ENCODE peak calls at places on chromosome 11, in ten cellular contexts. R is ACHN; W is CD4-positive, CD25-positive, alpha-beta regulatory T cell; G is NCI-H345; V is occipital lobe; I is KG1; O is stimulated activated CD8-positive, alpha-beta memory T cell treated with anti-CD3 and anti-CD28 coated beads, Interleukin-7, amount 100 ng/mL, for 1 hour; D is MV-4-11; T is activated T-cell treated with anti-CD3 and anti-CD28 coated beads for 1 hour; N is activated CD4-positive, alpha-beta T cell treated with anti-CD3 and anti-CD28 coated beads for 36 hours. B is an unnamed sample.

GRCh38 chr11:73570415-73571114 is 27.3 kb downstream of the FAM168A start:
- DNase-seq in R (peak), W (no peak), G (no peak), V (no peak), I (no peak), O (no peak), D (no peak), T (no peak), N (no peak), B (no peak)

GRCh38 chr11:83235825-83236224 is 42.3 kb downstream of the ANKRD42 start:
- DNase-seq in R (no peak), W (no peak), G (no peak), V (no peak), I (no peak), O (no peak), D (peak), T (no peak), N (no peak), B (no peak)

GRCh38 chr11:72712876-72713275 is 38.7 kb upstream of the PDE2A start:
- DNase-seq in R (no peak), W (no peak), G (no peak), V (no peak), I (no peak), O (no peak), D (no peak), T (no peak), N (no peak), B (no peak)

GRCh38 chr11:125892071-125892470 is 4.6 kb downstream of the HYLS1 start:
- DNase-seq in R (no peak), W (no peak), G (no peak), V (no peak), I (no peak), O (no peak), D (no peak), T (no peak), N (no peak), B (no peak)

GRCh38 chr11:99937330-99937729 is 749.8 kb upstream of the ARHGAP42 start:
- DNase-seq in R (no peak), W (no peak), G (no peak), V (no peak), I (no peak), O (no peak), D (no peak), T (no peak), N (no peak), B (no peak)

GRCh38 chr11:79466411-79466810 is 25.6 kb upstream of the TENM4 start:
- DNase-seq in R (peak), W (no peak), G (no peak), V (no peak), I (no peak), O (no peak), D (no peak), T (no peak), N (no peak), B (no peak)

GRCh38 chr11:64583296-64584262 is 7.4 kb upstream of the SLC22A12 start:
- DNase-seq in R (no peak), W (no peak), G (no peak), V (no peak), I (no peak), O (no peak), D (no peak), T (no peak), N (no peak), B (no peak)

GRCh38 chr11:9293646-9294045 is 20.7 kb downstream of the TMEM41B start:
- DNase-seq in R (no peak), W (no peak), G (no peak), V (no peak), I (no peak), O (no peak), D (no peak), T (no peak), N (no peak), B (no peak)

GRCh38 chr11:56885182-56885581 is 103.5 kb upstream of the OR5AK2 start:
- DNase-seq in R (peak), W (no peak), G (no peak), V (no peak), I (no peak), O (no peak), D (no peak), T (no peak), N (no peak), B (no peak)

GRCh38 chr11:106581399-106581798 is 436.9 kb downstream of the GUCY1A2 start:
- DNase-seq in R (no peak), W (no peak), G (no peak), V (no peak), I (no peak), O (no peak), D (no peak), T (no peak), N (no peak), B (no peak)

GRCh38 chr11:35158371-35159081 is 19.6 kb downstream of the CD44 start:
- DNase-seq in R (no peak), W (no peak), G (no peak), V (no peak), I (no peak), O (no peak), D (no peak), T (no peak), N (no peak), B (no peak)

GRCh38 chr11:103441021-103441420 is 331.8 kb downstream of the DYNC2H1 start:
- DNase-seq in R (no peak), W (no peak), G (no peak), V (no peak), I (no peak), O (no peak), D (no peak), T (no peak), N (no peak), B (no peak)

GRCh38 chr11:126404367-126404766 is 48.9 kb downstream of the ST3GAL4 start:
- DNase-seq in R (no peak), W (no peak), G (no peak), V (no peak), I (no peak), O (no peak), D (no peak), T (no peak), N (no peak), B (no peak)

GRCh38 chr11:16883179-16883578 is 131.0 kb downstream of the PLEKHA7 start:
- DNase-seq in R (peak), W (no peak), G (no peak), V (no peak), I (no peak), O (no peak), D (peak), T (no peak), N (no peak), B (no peak)

GRCh38 chr11:17642980-17643379 is 76.4 kb upstream of the MYOD1 start:
- DNase-seq in R (no peak), W (no peak), G (no peak), V (no peak), I (no peak), O (no peak), D (no peak), T (no peak), N (no peak), B (no peak)

GRCh38 chr11:34356576-34356917 is 1.3 kb downstream of the ABTB2 start:
- DNase-seq in R (peak), W (no peak), G (no peak), V (no peak), I (no peak), O (no peak), D (no peak), T (no peak), N (peak), B (peak)

GRCh38 chr11:71473793-71474080 is 20.7 kb downstream of the NADSYN1 start:
- DNase-seq in R (no peak), W (no peak), G (no peak), V (no peak), I (no peak), O (no peak), D (no peak), T (no peak), N (no peak), B (no peak)

GRCh38 chr11:69640260-69640994 is 529 bp upstream of the CCND1 start:
- DNase-seq in R (no peak), W (no peak), G (no peak), V (no peak), I (no peak), O (no peak), D (no peak), T (no peak), N (peak), B (no peak)

GRCh38 chr11:15969281-15969680 is 387.1 kb downstream of the SOX6 start:
- DNase-seq in R (peak), W (no peak), G (peak), V (peak), I (no peak), O (no peak), D (peak), T (no peak), N (no peak), B (no peak)